ENCODE peak calls at places on chromosomes 5 and 9, in six cellular contexts. N is stomach, G is SK-N-SH, V is K562, X is A549, J is HepG2. Q is an unnamed sample. For H3K9me3, the result is how much of the 10 kb centered on the place peaks cover.

GRCh38 chr9:131348631-131349521 is 45.0 kb upstream of the PRRC2B start:
- DNase-seq in N (no peak), G (no peak), V (no peak), X (no peak), J (no peak), Q (no peak)

GRCh38 chr9:105144076-105144475 is 100.4 kb upstream of the SLC44A1 start:
- DNase-seq in N (no peak), G (no peak), V (no peak), X (no peak), J (no peak), Q (no peak)

GRCh38 chr9:69671904-69672827 is at the start of gene APBA1:
- DNase-seq in N (peak), G (peak), V (peak), X (peak), J (no peak), Q (peak)

GRCh38 chr5:172751761-172752510 is 19.1 kb downstream of the DUSP1 start:
- DNase-seq in N (no peak), G (no peak), V (no peak), X (no peak), J (no peak), Q (peak)

GRCh38 chr9:128192601-128193371 is 1.4 kb upstream of the CIZ1 start:
- DNase-seq in N (peak), G (peak), V (peak), X (peak), J (no peak), Q (peak)

GRCh38 chr5:43007911-43008368 is 32.2 kb downstream of the ANXA2R start:
- DNase-seq in N (peak), G (peak), V (peak), X (peak), J (peak), Q (peak)

GRCh38 chr9:107942870-107943269 is 453.3 kb upstream of the KLF4 start:
- DNase-seq in N (no peak), G (no peak), V (no peak), X (no peak), J (no peak), Q (no peak)

GRCh38 chr5:66744040-66744439 is 147.8 kb downstream of the MAST4 start:
- DNase-seq in N (no peak), G (no peak), V (no peak), X (no peak), J (no peak), Q (no peak)

GRCh38 chr5:178205749-178206047 is 1.4 kb downstream of the HNRNPAB start:
- DNase-seq in N (no peak), G (no peak), V (no peak), X (no peak), J (no peak), Q (no peak)

GRCh38 chr9:110293246-110293645 is 36.9 kb upstream of the TXN start:
- DNase-seq in N (no peak), G (no peak), V (no peak), X (no peak), J (no peak), Q (no peak)

GRCh38 chr5:84255318-84255717 is 129.4 kb downstream of the EDIL3 start:
- DNase-seq in N (no peak), G (peak), V (no peak), X (no peak), J (peak), Q (no peak)

GRCh38 chr5:927172-928015 is 34.7 kb downstream of the TRIP13 start:
- DNase-seq in N (no peak), G (no peak), V (no peak), X (no peak), J (no peak), Q (peak)

GRCh38 chr5:177546262-177546741 is 8.1 kb downstream of the FAM193B start:
- DNase-seq in N (no peak), G (no peak), V (no peak), X (peak), J (peak), Q (peak)

GRCh38 chr5:103804714-103805113 is 242.1 kb upstream of the NUDT12 start:
- DNase-seq in N (no peak), G (no peak), V (no peak), X (no peak), J (no peak), Q (no peak)

GRCh38 chr5:32355694-32356093 is 43.0 kb upstream of the MTMR12 start:
- DNase-seq in N (no peak), G (no peak), V (no peak), X (no peak), J (no peak), Q (no peak)

GRCh38 chr9:12859704-12860251 is 85.0 kb downstream of the LURAP1L start:
- DNase-seq in N (no peak), G (no peak), V (no peak), X (peak), J (no peak), Q (no peak)

GRCh38 chr5:169065400-169065799 is 235.5 kb downstream of the SLIT3 start:
- DNase-seq in N (no peak), G (no peak), V (no peak), X (peak), J (no peak), Q (no peak)

GRCh38 chr5:107501965-107502691 is 168.6 kb downstream of the EFNA5 start:
- DNase-seq in N (no peak), G (peak), V (no peak), X (no peak), J (no peak), Q (no peak)

GRCh38 chr5:134086215-134086942 is 28.1 kb upstream of the TCF7 start:
- DNase-seq in N (no peak), G (no peak), V (no peak), X (no peak), J (no peak), Q (peak)

GRCh38 chr5:115557667-115558387 is 13.3 kb upstream of the FEM1C start:
- DNase-seq in N (peak), G (no peak), V (no peak), X (no peak), J (peak), Q (no peak)

GRCh38 chr5:116013931-116014330 is 18.3 kb upstream of the ARL14EPL start:
- DNase-seq in N (no peak), G (no peak), V (no peak), X (no peak), J (no peak), Q (no peak)

GRCh38 chr5:178982941-178983340 is 12.2 kb downstream of the GRM6 start:
- DNase-seq in N (no peak), G (no peak), V (no peak), X (no peak), J (no peak), Q (no peak)

GRCh38 chr5:14167211-14167845 is 24.2 kb downstream of the TRIO start:
- DNase-seq in N (no peak), G (no peak), V (no peak), X (no peak), J (no peak), Q (no peak)

GRCh38 chr9:81537964-81538363 is 151.4 kb downstream of the TLE1 start:
- DNase-seq in N (no peak), G (peak), V (no peak), X (no peak), J (no peak), Q (no peak)

GRCh38 chr9:90326219-90326618 is 316.4 kb downstream of the DIRAS2 start:
- DNase-seq in N (no peak), G (no peak), V (no peak), X (no peak), J (no peak), Q (no peak)

GRCh38 chr9:112520646-112521045 is 34.0 kb downstream of the KIAA1958 start:
- DNase-seq in N (no peak), G (no peak), V (no peak), X (no peak), J (no peak), Q (no peak)

GRCh38 chr9:120336753-120337090 is 243.2 kb downstream of the CDK5RAP2 start:
- DNase-seq in N (no peak), G (no peak), V (no peak), X (no peak), J (no peak), Q (no peak)

GRCh38 chr9:72721086-72721485 is 199.7 kb downstream of the TMC1 start:
- DNase-seq in N (no peak), G (no peak), V (no peak), X (no peak), J (no peak), Q (no peak)

GRCh38 chr5:173595826-173596225 is 20.6 kb downstream of the BOD1 start:
- DNase-seq in N (no peak), G (no peak), V (no peak), X (no peak), J (no peak), Q (no peak)

GRCh38 chr5:79829260-79829659 is 139.6 kb downstream of the CMYA5 start:
- DNase-seq in N (no peak), G (no peak), V (no peak), X (peak), J (no peak), Q (no peak)

GRCh38 chr5:142540774-142541466 is 145.0 kb downstream of the FGF1 start:
- DNase-seq in N (no peak), G (no peak), V (no peak), X (no peak), J (no peak), Q (peak)

GRCh38 chr9:101376117-101376866 is 8.5 kb downstream of the BAAT start:
- DNase-seq in N (no peak), G (no peak), V (no peak), X (peak), J (no peak), Q (no peak)

GRCh38 chr9:130458027-130458803 is 13.5 kb downstream of the ASS1 start:
- DNase-seq in N (no peak), G (no peak), V (no peak), X (no peak), J (no peak), Q (no peak)

DNA sequence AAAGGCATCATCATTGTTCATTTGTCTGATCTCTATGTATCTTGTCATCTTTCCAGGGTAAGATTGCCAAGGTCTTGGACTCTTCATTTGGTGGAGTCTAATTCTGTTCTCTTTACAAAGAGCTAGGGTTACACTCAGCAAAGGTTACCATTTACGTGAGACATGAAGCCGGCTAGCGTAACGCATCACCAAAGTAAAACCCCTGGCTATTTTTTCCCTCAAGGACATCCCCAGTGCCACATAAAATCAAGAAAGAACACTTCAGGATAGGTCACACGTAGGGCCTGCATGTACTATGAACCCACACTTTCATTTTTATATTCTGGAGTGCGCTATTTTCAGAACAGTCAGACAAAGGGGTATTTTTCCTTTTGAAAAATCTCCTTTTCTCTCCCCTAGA is 20.0 kb upstream of the MYOT start:
- DNase-seq in N (no peak), G (no peak), V (no peak), X (no peak), J (no peak), Q (no peak)
- TF ChIP-seq EP300 in N (no peak), G (no peak), V (no peak), X (no peak), J (no peak), Q (no peak)

GRCh38 chr9:40927260-40927631 is 201.2 kb downstream of the FOXD4L6 start:
- DNase-seq in N (no peak), G (no peak), V (no peak), X (no peak), J (no peak), Q (no peak)
- H3K9me3 ChIP-seq in N (half or more), G (under half), V (under half), X (half or more), J (under half), Q (half or more)

GRCh38 chr5:139690385-139691274 is 42.5 kb downstream of the CXXC5 start:
- DNase-seq in N (no peak), G (peak), V (peak), X (no peak), J (no peak), Q (no peak)

GRCh38 chr5:139688712-139689413 is 40.7 kb downstream of the CXXC5 start:
- DNase-seq in N (no peak), G (peak), V (no peak), X (no peak), J (no peak), Q (no peak)

GRCh38 chr5:139691275-139691629 is 43.1 kb downstream of the CXXC5 start:
- DNase-seq in N (no peak), G (no peak), V (no peak), X (no peak), J (no peak), Q (no peak)

GRCh38 chr5:139688088-139688702 is 40.0 kb downstream of the CXXC5 start:
- DNase-seq in N (no peak), G (no peak), V (no peak), X (no peak), J (no peak), Q (no peak)

GRCh38 chr5:139689631-139690384 is 41.7 kb downstream of the CXXC5 start:
- DNase-seq in N (peak), G (peak), V (peak), X (peak), J (no peak), Q (no peak)
- TF ChIP-seq CTCF in N (peak), G (peak), V (peak), X (peak), J (peak), Q (peak)

GRCh38 chr5:37015795-37016666 is 139.5 kb downstream of the NIPBL start:
- DNase-seq in N (no peak), G (peak), V (no peak), X (no peak), J (no peak), Q (no peak)
- TF ChIP-seq EP300 in N (no peak), G (no peak), V (no peak), X (no peak), J (no peak), Q (no peak)

GRCh38 chr5:180217797-180218196 is 8.8 kb upstream of the RASGEF1C start:
- DNase-seq in N (no peak), G (no peak), V (no peak), X (no peak), J (no peak), Q (no peak)
- H3K9me3 ChIP-seq in N (half or more), G (under half), V (under half), X (half or more), J (under half), Q (under half)

DNA sequence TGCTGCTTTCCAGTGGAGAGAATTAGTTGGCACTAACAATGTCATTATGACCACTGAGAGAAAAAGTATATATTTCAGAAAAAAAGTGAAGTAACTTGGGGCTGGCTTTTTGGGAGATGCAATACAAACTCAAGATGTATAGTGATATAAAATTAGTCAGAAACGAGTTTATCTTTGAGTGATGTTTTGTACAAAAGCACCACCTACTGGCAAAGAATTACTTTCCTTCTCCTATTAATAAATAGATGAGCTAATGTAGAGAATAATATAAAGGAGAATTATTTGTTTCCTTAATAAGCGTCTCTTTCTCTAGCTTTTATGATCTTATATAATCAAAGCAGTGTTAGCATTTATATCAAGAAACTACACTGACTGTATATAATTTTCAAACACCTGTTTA is 158.8 kb downstream of the MEF2C start:
- DNase-seq in N (no peak), G (no peak), V (no peak), X (no peak), J (no peak), Q (no peak)
- TF ChIP-seq CTCF in N (no peak), G (peak), V (peak), X (peak), J (no peak), Q (no peak)

GRCh38 chr5:125972706-125973105 is 450.5 kb upstream of the GRAMD2B start:
- DNase-seq in N (no peak), G (no peak), V (no peak), X (no peak), J (no peak), Q (no peak)

DNA sequence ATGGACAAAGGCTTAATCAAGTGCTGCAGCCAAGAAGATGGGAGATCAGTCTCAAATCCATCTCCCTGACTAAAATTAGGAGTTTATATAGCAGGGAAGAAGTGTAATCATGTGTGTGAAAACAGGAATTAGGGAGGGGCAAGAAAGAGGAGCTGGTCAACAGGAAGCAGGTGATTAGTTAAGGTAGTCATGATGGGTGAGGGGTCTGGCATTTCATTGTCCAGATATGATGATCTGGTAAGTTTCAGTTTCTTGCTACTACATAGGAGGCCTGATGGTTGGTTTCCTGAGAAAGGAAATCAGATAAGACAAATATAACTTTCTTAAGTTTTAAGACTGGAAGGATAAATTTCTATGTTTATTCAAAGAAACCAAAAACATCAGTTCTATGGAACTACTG is 455.6 kb upstream of the GRAMD2B start:
- DNase-seq in N (no peak), G (no peak), V (no peak), X (no peak), J (no peak), Q (no peak)
- TF ChIP-seq EP300 in N (no peak), G (no peak), V (no peak), X (no peak), J (no peak), Q (no peak)

GRCh38 chr5:3307982-3308621 is 287.5 kb upstream of the IRX1 start:
- DNase-seq in N (no peak), G (no peak), V (no peak), X (no peak), J (no peak), Q (no peak)
- H3K9me3 ChIP-seq in N (under half), G (under half), V (under half), X (under half), J (under half), Q (under half)

DNA sequence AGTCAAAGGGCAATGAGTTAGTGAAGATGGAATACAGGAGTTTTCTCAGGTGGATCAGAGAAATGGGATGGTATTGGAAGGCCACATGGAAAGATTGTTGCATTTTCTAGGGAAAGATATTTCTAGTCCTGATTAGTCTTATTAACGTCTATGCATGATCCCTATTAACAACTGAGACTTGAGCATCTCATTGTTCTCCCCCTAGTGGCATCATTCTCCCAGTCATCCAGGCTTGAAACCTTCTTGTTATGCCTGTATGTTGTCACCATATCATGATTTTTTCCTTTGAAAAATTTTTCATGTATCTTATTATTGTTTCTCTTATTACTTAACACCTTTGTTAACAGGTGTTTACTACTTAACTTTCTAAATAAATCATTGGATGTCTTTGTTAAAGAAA is 34.4 kb downstream of the KIF2A start:
- DNase-seq in N (no peak), G (peak), V (no peak), X (peak), J (peak), Q (no peak)
- TF ChIP-seq CTCF in N (no peak), G (peak), V (peak), X (peak), J (peak), Q (no peak)